ENCODE peak calls at places on chromosomes 11 and 22, in seven cellular contexts. D is HFF-Myc, Q is GM12865, J is PC-3, K is AG10803, L is cardiac muscle cell, Y is lower leg skin. O is an unnamed sample.

GRCh38 chr22:25170426-25170980 is 29.2 kb upstream of the CRYBB3 start:
- DNase-seq in D (no peak), L (no peak), Q (no peak), K (no peak), Y (peak), J (no peak), O (no peak)

GRCh38 chr11:127098684-127099083 is 98.1 kb upstream of the KIRREL3 start:
- DNase-seq in J (no peak), K (no peak), Y (no peak), Q (no peak), L (no peak), D (no peak), O (no peak)

GRCh38 chr22:38750104-38750503 is 5.7 kb downstream of the SUN2 start:
- DNase-seq in L (no peak), Y (no peak), K (no peak), J (no peak), Q (no peak), D (no peak), O (no peak)

GRCh38 chr11:92269021-92269420 is 44.4 kb downstream of the FAT3 start:
- DNase-seq in J (peak), D (peak), Y (no peak), K (peak), Q (no peak), L (peak), O (peak)

GRCh38 chr11:29018631-29019030 is 910.4 kb downstream of the METTL15 start:
- DNase-seq in L (peak), J (peak), D (no peak), Q (no peak), Y (no peak), K (peak), O (peak)

GRCh38 chr22:39448205-39449054 is 8.4 kb upstream of the MGAT3 start:
- DNase-seq in J (peak), Q (no peak), K (no peak), Y (no peak), L (no peak), D (no peak), O (no peak)

GRCh38 chr11:120203626-120204025 is 7.2 kb upstream of the OAF start:
- DNase-seq in J (no peak), Y (no peak), Q (no peak), D (peak), K (no peak), L (no peak), O (no peak)

GRCh38 chr11:77104727-77105126 is 2.1 kb downstream of the OMP start:
- DNase-seq in Q (no peak), D (no peak), J (no peak), K (no peak), Y (no peak), L (peak), O (no peak)

GRCh38 chr11:17141156-17141555 is 63.7 kb upstream of the RPS13 start:
- DNase-seq in J (no peak), Q (no peak), K (no peak), D (no peak), L (no peak), Y (no peak), O (no peak)

GRCh38 chr22:48738204-48738980 is 1089.3 kb downstream of the BRD1 start:
- DNase-seq in J (no peak), L (no peak), Y (peak), D (no peak), Q (no peak), K (no peak), O (no peak)

GRCh38 chr22:48740731-48741405 is 1086.8 kb downstream of the BRD1 start:
- DNase-seq in L (no peak), Q (no peak), D (no peak), K (no peak), J (no peak), Y (peak), O (no peak)

GRCh38 chr22:48741540-48741939 is 1086.1 kb downstream of the BRD1 start:
- DNase-seq in Q (no peak), D (no peak), J (no peak), L (no peak), K (no peak), Y (peak), O (no peak)

GRCh38 chr22:48739348-48740085 is 1088.2 kb downstream of the BRD1 start:
- DNase-seq in Q (no peak), D (no peak), J (no peak), L (no peak), K (no peak), Y (peak), O (no peak)

GRCh38 chr22:48740086-48740730 is 1087.5 kb downstream of the BRD1 start:
- DNase-seq in L (no peak), D (no peak), Y (peak), Q (no peak), J (no peak), K (no peak), O (no peak)
- H3K4me3 ChIP-seq in L (no peak), D (no peak), Y (no peak), Q (no peak), J (no peak), K (no peak), O (no peak)

GRCh38 chr11:73244589-73245240 is 26.6 kb downstream of the P2RY2 start:
- DNase-seq in L (no peak), Y (no peak), J (no peak), D (no peak), K (no peak), Q (no peak), O (no peak)

GRCh38 chr11:73241300-73241699 is 23.2 kb downstream of the P2RY2 start:
- DNase-seq in K (no peak), J (no peak), L (no peak), Y (no peak), D (no peak), Q (no peak), O (no peak)

GRCh38 chr11:73243093-73243485 is 25.0 kb downstream of the P2RY2 start:
- DNase-seq in D (no peak), L (no peak), Q (no peak), Y (no peak), K (no peak), J (no peak), O (no peak)

GRCh38 chr11:73240190-73240781 is 22.2 kb downstream of the P2RY2 start:
- DNase-seq in Y (no peak), D (no peak), Q (no peak), L (peak), K (peak), J (no peak), O (no peak)

DNA sequence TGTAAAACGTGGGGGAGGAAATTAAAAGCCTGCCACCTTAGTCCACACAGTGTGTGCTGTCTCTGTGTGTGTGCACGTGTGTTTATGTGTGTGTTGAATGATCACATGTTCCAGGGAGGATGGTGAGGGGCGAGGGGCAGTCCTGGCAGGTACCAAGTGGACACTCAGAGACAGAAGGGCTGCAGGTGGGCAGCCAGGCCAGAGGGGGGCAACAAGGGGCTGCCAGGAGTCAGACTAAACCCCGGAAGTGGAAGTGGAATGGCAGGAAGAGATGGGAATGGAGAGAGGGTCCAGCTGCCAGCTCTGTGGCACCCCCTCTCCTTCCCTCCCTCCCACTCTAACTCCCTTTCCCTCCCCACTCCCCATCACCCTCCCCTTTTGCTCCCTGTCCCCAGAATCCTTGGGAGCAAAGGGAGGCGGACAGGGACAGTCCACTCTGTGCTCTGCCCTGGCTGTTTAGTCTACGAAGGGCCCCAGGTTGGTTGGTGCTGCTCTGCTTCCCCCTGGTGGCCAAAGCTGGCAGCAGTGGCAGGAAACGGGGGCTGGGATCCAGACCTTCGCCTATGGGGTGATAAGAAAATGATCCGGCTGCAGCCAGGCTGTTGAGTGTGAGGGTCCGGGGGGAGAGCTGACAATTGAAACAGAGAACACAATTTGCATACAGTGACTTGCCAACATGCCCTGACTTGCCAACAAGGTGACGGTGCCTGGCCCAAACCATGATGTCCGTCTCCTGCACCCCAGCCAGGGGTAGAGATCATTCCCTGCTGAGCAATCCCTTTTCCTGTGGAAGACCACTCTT is 24.4 kb downstream of the P2RY2 start:
- DNase-seq in L (peak), Y (peak), Q (peak), K (peak), D (peak), J (peak), O (no peak)
- H3K4me3 ChIP-seq in L (no peak), Y (no peak), Q (no peak), K (no peak), D (peak), J (no peak), O (no peak)

GRCh38 chr11:14519692-14520085 is 497 bp downstream of the PSMA1 start:
- DNase-seq in J (peak), Q (no peak), L (no peak), K (no peak), D (no peak), Y (no peak), O (no peak)

GRCh38 chr11:14522801-14523200 is 2.6 kb upstream of the PSMA1 start:
- DNase-seq in K (no peak), J (no peak), L (no peak), Q (no peak), D (no peak), Y (no peak), O (no peak)

GRCh38 chr11:14520086-14520901 is at the start of gene PSMA1:
- DNase-seq in L (peak), D (peak), Y (peak), Q (peak), J (peak), K (peak), O (peak)

GRCh38 chr11:14522245-14522644 is 2.1 kb upstream of the PSMA1 start:
- DNase-seq in J (no peak), Q (no peak), K (no peak), L (no peak), D (no peak), Y (no peak), O (no peak)

GRCh38 chr11:14520902-14521151 is 641 bp upstream of the PSMA1 start:
- DNase-seq in D (no peak), Y (no peak), Q (peak), L (no peak), J (no peak), K (no peak), O (no peak)
- H3K4me3 ChIP-seq in D (peak), Y (no peak), Q (peak), L (peak), J (peak), K (peak), O (peak)

DNA sequence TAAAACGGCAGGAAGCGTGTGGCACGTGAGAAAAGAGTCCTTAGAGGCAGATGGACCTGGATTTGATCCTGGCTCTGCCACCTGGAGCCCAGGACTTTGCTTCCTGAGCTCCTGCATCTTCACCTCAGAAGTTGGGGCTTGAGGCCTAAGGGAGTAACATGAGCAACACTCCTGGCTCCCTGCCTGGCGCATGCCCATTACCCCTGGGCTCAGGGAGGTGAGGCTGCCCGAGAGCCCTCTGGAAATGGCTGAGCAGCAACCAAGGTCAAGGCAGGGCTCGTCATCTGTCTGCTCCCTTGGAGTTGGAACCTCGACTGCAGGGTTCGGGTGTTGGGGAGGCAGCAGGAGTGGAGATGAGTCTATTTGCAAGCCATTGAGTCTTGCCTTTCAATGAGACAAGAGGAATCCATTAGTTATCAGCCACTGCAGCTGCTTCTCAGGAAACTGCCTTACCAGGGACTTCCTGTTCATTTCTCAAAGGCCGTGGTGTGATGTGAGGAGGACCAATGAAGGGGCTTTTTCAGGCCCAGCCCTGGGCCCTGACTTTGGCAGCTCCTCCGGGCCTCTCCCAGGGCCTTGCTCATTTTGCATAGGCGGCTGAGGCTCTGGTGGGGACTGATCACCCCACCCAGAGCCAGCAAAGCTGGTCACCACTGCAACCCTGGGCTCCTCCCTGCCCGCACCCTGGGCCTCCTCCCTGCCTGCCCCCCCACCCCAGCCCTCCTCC is 6.3 kb downstream of the FADS2 start:
- DNase-seq in Y (no peak), D (no peak), Q (peak), L (peak), J (peak), K (peak), O (no peak)
- H3K4me3 ChIP-seq in Y (no peak), D (no peak), Q (peak), L (no peak), J (no peak), K (no peak), O (no peak)

DNA sequence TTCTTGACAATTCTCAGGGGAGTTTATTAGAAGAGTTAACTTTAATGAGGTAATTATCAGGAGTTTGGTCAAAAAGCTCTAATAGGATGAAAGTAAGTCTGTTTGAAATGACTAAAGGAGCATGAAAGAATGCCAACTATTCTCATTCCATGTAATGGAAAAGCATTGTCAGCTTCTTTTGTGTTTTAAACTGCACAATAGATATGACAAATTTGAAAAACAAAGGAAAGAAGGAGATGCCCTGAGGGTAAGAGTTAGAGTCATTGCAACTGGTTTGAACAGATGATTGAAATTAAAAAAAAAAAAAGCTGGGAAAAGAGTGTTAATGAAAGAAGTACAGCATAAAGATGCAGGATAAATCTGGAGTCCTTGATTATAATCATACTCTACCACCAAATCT is 296.8 kb upstream of the FOLH1 start:
- DNase-seq in Q (no peak), D (no peak), Y (no peak), L (no peak), K (no peak), J (no peak), O (no peak)
- H3K4me3 ChIP-seq in Q (no peak), D (no peak), Y (no peak), L (no peak), K (no peak), J (no peak), O (no peak)

GRCh38 chr11:122440783-122441701 is 214.5 kb upstream of the UBASH3B start:
- DNase-seq in J (no peak), Q (no peak), D (no peak), Y (peak), K (peak), L (peak), O (no peak)
- H3K4me3 ChIP-seq in J (no peak), Q (no peak), D (peak), Y (no peak), K (peak), L (peak), O (peak)

O was measured in kidney epithelial cell.